ENCODE peak calls at places on chromosomes 6 and 20, in seven cellular contexts. One of them, this sample, is unnamed.

GRCh38 chr6:113094781-113095180 is 747.7 kb downstream of the RFPL4B start:
- DNase-seq in PC-9: no peak
- DNase-seq in CD8-positive, alpha-beta T cell: no peak
- DNase-seq in pancreas: no peak
- DNase-seq in astrocyte of the spinal cord: peak
- DNase-seq in heart right ventricle: no peak
- DNase-seq in astrocyte of the cerebellum: no peak
- DNase-seq in this sample: peak

GRCh38 chr20:61964675-61965605 is 100.7 kb downstream of the TAF4 start:
- DNase-seq in astrocyte of the cerebellum: no peak
- DNase-seq in pancreas: peak
- DNase-seq in PC-9: no peak
- DNase-seq in heart right ventricle: no peak
- DNase-seq in CD8-positive, alpha-beta T cell: no peak
- DNase-seq in astrocyte of the spinal cord: no peak
- DNase-seq in this sample: no peak

GRCh38 chr20:63253438-63254236 is 626 bp downstream of the NKAIN4 start:
- DNase-seq in pancreas: no peak
- DNase-seq in heart right ventricle: no peak
- DNase-seq in astrocyte of the spinal cord: no peak
- DNase-seq in CD8-positive, alpha-beta T cell: no peak
- DNase-seq in astrocyte of the cerebellum: no peak
- DNase-seq in PC-9: no peak
- DNase-seq in this sample: no peak

GRCh38 chr20:38229376-38230252 is 30.9 kb downstream of the KIAA1755 start:
- DNase-seq in pancreas: no peak
- DNase-seq in astrocyte of the cerebellum: no peak
- DNase-seq in astrocyte of the spinal cord: no peak
- DNase-seq in CD8-positive, alpha-beta T cell: no peak
- DNase-seq in heart right ventricle: no peak
- DNase-seq in PC-9: no peak
- DNase-seq in this sample: no peak

GRCh38 chr6:138817799-138818198 is 21.9 kb downstream of the ECT2L start:
- DNase-seq in astrocyte of the cerebellum: peak
- DNase-seq in astrocyte of the spinal cord: peak
- DNase-seq in pancreas: peak
- DNase-seq in CD8-positive, alpha-beta T cell: no peak
- DNase-seq in PC-9: peak
- DNase-seq in heart right ventricle: no peak
- DNase-seq in this sample: peak

GRCh38 chr6:152952866-152953509 is 29.9 kb downstream of the FBXO5 start:
- DNase-seq in astrocyte of the cerebellum: peak
- DNase-seq in PC-9: no peak
- DNase-seq in pancreas: no peak
- DNase-seq in astrocyte of the spinal cord: peak
- DNase-seq in heart right ventricle: no peak
- DNase-seq in CD8-positive, alpha-beta T cell: no peak
- DNase-seq in this sample: no peak

GRCh38 chr20:34863421-34863965 is 9.2 kb downstream of the GGT7 start:
- DNase-seq in CD8-positive, alpha-beta T cell: no peak
- DNase-seq in astrocyte of the spinal cord: no peak
- DNase-seq in heart right ventricle: no peak
- DNase-seq in astrocyte of the cerebellum: no peak
- DNase-seq in PC-9: no peak
- DNase-seq in pancreas: no peak
- DNase-seq in this sample: no peak

GRCh38 chr6:129280719-129281118 is 397.8 kb downstream of the LAMA2 start:
- DNase-seq in PC-9: no peak
- DNase-seq in pancreas: no peak
- DNase-seq in CD8-positive, alpha-beta T cell: peak
- DNase-seq in astrocyte of the cerebellum: no peak
- DNase-seq in astrocyte of the spinal cord: no peak
- DNase-seq in heart right ventricle: no peak
- DNase-seq in this sample: no peak

GRCh38 chr6:63859520-63859919 is 223.9 kb downstream of the PHF3 start:
- DNase-seq in heart right ventricle: no peak
- DNase-seq in astrocyte of the cerebellum: no peak
- DNase-seq in PC-9: no peak
- DNase-seq in pancreas: no peak
- DNase-seq in astrocyte of the spinal cord: no peak
- DNase-seq in CD8-positive, alpha-beta T cell: no peak
- DNase-seq in this sample: no peak

GRCh38 chr6:141133836-141134235 is 998.9 kb upstream of the GJE1 start:
- DNase-seq in PC-9: no peak
- DNase-seq in CD8-positive, alpha-beta T cell: no peak
- DNase-seq in heart right ventricle: no peak
- DNase-seq in pancreas: no peak
- DNase-seq in astrocyte of the cerebellum: no peak
- DNase-seq in astrocyte of the spinal cord: no peak
- DNase-seq in this sample: peak

GRCh38 chr6:126182650-126183311 is 157.1 kb upstream of the CENPW start:
- DNase-seq in astrocyte of the spinal cord: peak
- DNase-seq in pancreas: peak
- DNase-seq in PC-9: peak
- DNase-seq in heart right ventricle: no peak
- DNase-seq in astrocyte of the cerebellum: no peak
- DNase-seq in CD8-positive, alpha-beta T cell: no peak
- DNase-seq in this sample: peak

DNA sequence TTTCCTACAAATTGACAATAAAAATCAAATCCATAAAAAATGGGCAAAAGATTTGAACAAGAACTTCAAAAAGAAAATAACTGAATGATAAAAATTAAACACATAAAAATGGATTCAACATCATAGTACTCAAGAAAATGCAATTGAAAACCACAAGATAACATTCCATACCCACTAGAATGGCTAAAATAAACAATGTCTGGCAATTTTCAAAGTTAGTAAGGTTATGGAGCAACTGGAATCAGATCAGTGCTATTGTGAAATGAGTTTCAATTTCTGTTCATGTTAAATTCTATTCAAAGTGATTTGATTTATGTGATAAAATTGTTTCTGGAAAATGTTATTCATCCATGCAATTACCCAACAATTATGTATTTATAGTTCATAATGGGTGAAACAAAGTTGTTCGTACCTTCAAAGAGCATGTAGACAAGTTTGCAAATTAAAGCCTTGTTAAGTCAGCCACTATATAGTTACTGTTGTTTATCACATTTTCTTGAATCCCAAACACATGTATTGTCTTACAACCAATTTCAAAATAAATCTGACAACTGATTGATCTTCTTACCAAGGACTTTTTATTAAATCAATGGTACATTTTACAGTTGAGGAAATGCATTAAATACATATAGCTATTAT is 151.5 kb upstream of the CENPW start:
- DNase-seq in heart right ventricle: no peak
- DNase-seq in astrocyte of the spinal cord: peak
- DNase-seq in astrocyte of the cerebellum: peak
- DNase-seq in CD8-positive, alpha-beta T cell: no peak
- DNase-seq in PC-9: no peak
- DNase-seq in pancreas: no peak
- DNase-seq in this sample: peak
- H3K4me3 ChIP-seq in heart right ventricle: no peak
- H3K4me3 ChIP-seq in astrocyte of the spinal cord: no peak
- H3K4me3 ChIP-seq in astrocyte of the cerebellum: no peak
- H3K4me3 ChIP-seq in CD8-positive, alpha-beta T cell: no peak
- H3K4me3 ChIP-seq in PC-9: no peak
- H3K4me3 ChIP-seq in pancreas: no peak
- H3K4me3 ChIP-seq in this sample: no peak

GRCh38 chr20:46117704-46118467 is at the start of gene CD40:
- DNase-seq in PC-9: peak
- DNase-seq in astrocyte of the cerebellum: peak
- DNase-seq in pancreas: peak
- DNase-seq in CD8-positive, alpha-beta T cell: peak
- DNase-seq in astrocyte of the spinal cord: peak
- DNase-seq in heart right ventricle: peak
- DNase-seq in this sample: peak

GRCh38 chr20:46120136-46120535 is 2.0 kb downstream of the CD40 start:
- DNase-seq in PC-9: no peak
- DNase-seq in astrocyte of the cerebellum: no peak
- DNase-seq in CD8-positive, alpha-beta T cell: no peak
- DNase-seq in pancreas: no peak
- DNase-seq in astrocyte of the spinal cord: no peak
- DNase-seq in heart right ventricle: no peak
- DNase-seq in this sample: no peak

GRCh38 chr20:46119547-46119946 is 1.4 kb downstream of the CD40 start:
- DNase-seq in pancreas: no peak
- DNase-seq in heart right ventricle: no peak
- DNase-seq in astrocyte of the spinal cord: no peak
- DNase-seq in PC-9: no peak
- DNase-seq in astrocyte of the cerebellum: no peak
- DNase-seq in CD8-positive, alpha-beta T cell: peak
- DNase-seq in this sample: no peak

GRCh38 chr20:46119028-46119546 is 973 bp downstream of the CD40 start:
- DNase-seq in CD8-positive, alpha-beta T cell: peak
- DNase-seq in heart right ventricle: no peak
- DNase-seq in astrocyte of the cerebellum: no peak
- DNase-seq in PC-9: no peak
- DNase-seq in astrocyte of the spinal cord: no peak
- DNase-seq in pancreas: no peak
- DNase-seq in this sample: no peak

GRCh38 chr20:46118481-46119020 is 437 bp downstream of the CD40 start:
- DNase-seq in astrocyte of the spinal cord: no peak
- DNase-seq in astrocyte of the cerebellum: no peak
- DNase-seq in CD8-positive, alpha-beta T cell: peak
- DNase-seq in pancreas: peak
- DNase-seq in heart right ventricle: peak
- DNase-seq in PC-9: peak
- DNase-seq in this sample: no peak
- H3K4me3 ChIP-seq in astrocyte of the spinal cord: peak
- H3K4me3 ChIP-seq in astrocyte of the cerebellum: peak
- H3K4me3 ChIP-seq in CD8-positive, alpha-beta T cell: peak
- H3K4me3 ChIP-seq in pancreas: peak
- H3K4me3 ChIP-seq in heart right ventricle: peak
- H3K4me3 ChIP-seq in PC-9: no peak
- H3K4me3 ChIP-seq in this sample: peak

GRCh38 chr6:26309731-26310142 is 55.3 kb upstream of the BTN3A2 start:
- DNase-seq in astrocyte of the cerebellum: no peak
- DNase-seq in PC-9: no peak
- DNase-seq in pancreas: no peak
- DNase-seq in CD8-positive, alpha-beta T cell: no peak
- DNase-seq in astrocyte of the spinal cord: peak
- DNase-seq in heart right ventricle: no peak
- DNase-seq in this sample: no peak

GRCh38 chr6:26311385-26312095 is 53.5 kb upstream of the BTN3A2 start:
- DNase-seq in heart right ventricle: no peak
- DNase-seq in CD8-positive, alpha-beta T cell: peak
- DNase-seq in pancreas: no peak
- DNase-seq in astrocyte of the spinal cord: peak
- DNase-seq in PC-9: peak
- DNase-seq in astrocyte of the cerebellum: no peak
- DNase-seq in this sample: no peak

GRCh38 chr6:26311012-26311384 is 54.0 kb upstream of the BTN3A2 start:
- DNase-seq in pancreas: no peak
- DNase-seq in PC-9: no peak
- DNase-seq in astrocyte of the spinal cord: peak
- DNase-seq in CD8-positive, alpha-beta T cell: peak
- DNase-seq in astrocyte of the cerebellum: no peak
- DNase-seq in heart right ventricle: no peak
- DNase-seq in this sample: no peak

GRCh38 chr6:26312501-26313390 is 52.3 kb upstream of the BTN3A2 start:
- DNase-seq in heart right ventricle: peak
- DNase-seq in CD8-positive, alpha-beta T cell: peak
- DNase-seq in pancreas: peak
- DNase-seq in PC-9: peak
- DNase-seq in astrocyte of the cerebellum: no peak
- DNase-seq in astrocyte of the spinal cord: peak
- DNase-seq in this sample: peak

DNA sequence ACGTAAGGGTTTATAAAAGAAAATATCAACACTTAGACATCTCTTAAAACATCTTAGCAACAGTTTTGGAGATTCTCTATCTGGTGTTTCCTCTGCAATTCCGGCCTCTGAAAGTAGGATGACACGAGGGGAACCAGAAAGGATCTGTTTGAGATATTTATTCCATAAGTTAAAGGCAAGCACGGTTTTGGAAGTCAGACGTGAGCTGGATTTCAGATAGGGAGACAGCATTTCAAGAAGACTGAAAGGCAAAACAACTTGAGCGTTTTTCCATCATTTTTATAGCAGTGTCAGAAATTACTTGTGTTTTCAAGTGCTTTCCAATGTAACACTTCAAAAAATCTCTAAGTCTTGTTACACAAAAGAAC is 52.9 kb upstream of the BTN3A2 start:
- DNase-seq in pancreas: no peak
- DNase-seq in astrocyte of the spinal cord: no peak
- DNase-seq in PC-9: no peak
- DNase-seq in astrocyte of the cerebellum: no peak
- DNase-seq in heart right ventricle: no peak
- DNase-seq in CD8-positive, alpha-beta T cell: no peak
- DNase-seq in this sample: no peak
- H3K4me3 ChIP-seq in pancreas: peak
- H3K4me3 ChIP-seq in astrocyte of the spinal cord: peak
- H3K4me3 ChIP-seq in PC-9: peak
- H3K4me3 ChIP-seq in astrocyte of the cerebellum: peak
- H3K4me3 ChIP-seq in heart right ventricle: peak
- H3K4me3 ChIP-seq in CD8-positive, alpha-beta T cell: peak
- H3K4me3 ChIP-seq in this sample: peak

GRCh38 chr20:36149012-36149411 is 5.5 kb upstream of the EPB41L1 start:
- DNase-seq in CD8-positive, alpha-beta T cell: no peak
- DNase-seq in astrocyte of the spinal cord: no peak
- DNase-seq in pancreas: no peak
- DNase-seq in heart right ventricle: no peak
- DNase-seq in PC-9: no peak
- DNase-seq in astrocyte of the cerebellum: no peak
- DNase-seq in this sample: no peak

GRCh38 chr20:36149469-36149868 is 5.1 kb upstream of the EPB41L1 start:
- DNase-seq in astrocyte of the cerebellum: no peak
- DNase-seq in astrocyte of the spinal cord: no peak
- DNase-seq in CD8-positive, alpha-beta T cell: no peak
- DNase-seq in PC-9: peak
- DNase-seq in pancreas: no peak
- DNase-seq in heart right ventricle: peak
- DNase-seq in this sample: no peak

GRCh38 chr20:36147707-36148106 is 6.8 kb upstream of the EPB41L1 start:
- DNase-seq in astrocyte of the spinal cord: peak
- DNase-seq in CD8-positive, alpha-beta T cell: no peak
- DNase-seq in astrocyte of the cerebellum: no peak
- DNase-seq in heart right ventricle: no peak
- DNase-seq in PC-9: no peak
- DNase-seq in pancreas: no peak
- DNase-seq in this sample: peak

GRCh38 chr20:36150489-36150846 is 4.1 kb upstream of the EPB41L1 start:
- DNase-seq in pancreas: no peak
- DNase-seq in PC-9: no peak
- DNase-seq in astrocyte of the spinal cord: no peak
- DNase-seq in astrocyte of the cerebellum: no peak
- DNase-seq in heart right ventricle: no peak
- DNase-seq in CD8-positive, alpha-beta T cell: no peak
- DNase-seq in this sample: no peak

DNA sequence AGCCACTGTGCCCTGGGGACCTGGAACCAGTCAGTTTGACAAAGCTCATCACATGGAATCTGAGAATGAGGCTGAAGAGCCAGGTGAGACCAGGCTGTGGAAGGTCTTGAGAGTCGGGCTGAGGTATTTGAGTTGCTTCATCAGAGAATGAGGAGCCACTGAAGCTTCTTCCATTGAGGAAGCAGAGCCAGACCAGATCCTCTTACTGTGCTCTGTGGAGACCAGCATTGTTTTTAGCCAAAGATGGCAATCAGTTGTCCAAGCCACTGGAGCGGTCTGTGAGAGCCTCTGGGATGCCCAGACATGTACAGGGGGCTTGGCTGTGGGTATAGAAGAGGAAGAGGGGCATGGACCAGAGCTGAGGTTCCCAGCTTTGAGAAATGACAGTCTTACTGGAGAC is 6.1 kb upstream of the EPB41L1 start:
- DNase-seq in astrocyte of the cerebellum: no peak
- DNase-seq in CD8-positive, alpha-beta T cell: no peak
- DNase-seq in pancreas: no peak
- DNase-seq in PC-9: no peak
- DNase-seq in astrocyte of the spinal cord: no peak
- DNase-seq in heart right ventricle: no peak
- DNase-seq in this sample: no peak
- H3K4me3 ChIP-seq in astrocyte of the cerebellum: no peak
- H3K4me3 ChIP-seq in CD8-positive, alpha-beta T cell: no peak
- H3K4me3 ChIP-seq in pancreas: no peak
- H3K4me3 ChIP-seq in PC-9: no peak
- H3K4me3 ChIP-seq in astrocyte of the spinal cord: no peak
- H3K4me3 ChIP-seq in heart right ventricle: no peak
- H3K4me3 ChIP-seq in this sample: no peak

This sample was measured in skeletal muscle cell.